ENCODE peak calls at places on chromosome 13, in nine cellular contexts. One of them, this sample, is unnamed.

GRCh38 chr13:27182844-27183497 is 11.4 kb upstream of the USP12 start:
- DNase-seq in psoas muscle: peak; percentile 69
- DNase-seq in suprapubic skin: no peak
- DNase-seq in PC-3: peak; percentile 94
- DNase-seq in cardiac muscle cell: peak; percentile 35
- DNase-seq in neural progenitor cell: no peak
- DNase-seq in breast epithelium: peak; percentile 57
- DNase-seq in CD8-positive, alpha-beta T cell: no peak
- DNase-seq in fibroblast of lung: peak; percentile 94
- DNase-seq in this sample: no peak

GRCh38 chr13:22700488-22700887 is 480.3 kb upstream of the SGCG start:
- DNase-seq in neural progenitor cell: no peak
- DNase-seq in breast epithelium: no peak
- DNase-seq in CD8-positive, alpha-beta T cell: no peak
- DNase-seq in cardiac muscle cell: no peak
- DNase-seq in suprapubic skin: no peak
- DNase-seq in fibroblast of lung: no peak
- DNase-seq in psoas muscle: no peak
- DNase-seq in PC-3: no peak
- DNase-seq in this sample: no peak

GRCh38 chr13:28636677-28637317 is 22.1 kb upstream of the POMP start:
- DNase-seq in fibroblast of lung: peak; percentile 69
- DNase-seq in neural progenitor cell: peak; percentile 77
- DNase-seq in CD8-positive, alpha-beta T cell: no peak
- DNase-seq in breast epithelium: no peak
- DNase-seq in PC-3: peak; percentile 75
- DNase-seq in suprapubic skin: no peak
- DNase-seq in cardiac muscle cell: peak; percentile 75
- DNase-seq in psoas muscle: no peak
- DNase-seq in this sample: peak; percentile 68

GRCh38 chr13:113837554-113838355 is 26.1 kb downstream of the GAS6 start:
- DNase-seq in psoas muscle: peak; percentile 96
- DNase-seq in CD8-positive, alpha-beta T cell: no peak
- DNase-seq in PC-3: peak; percentile 84
- DNase-seq in breast epithelium: peak; percentile 89
- DNase-seq in fibroblast of lung: peak; percentile 99
- DNase-seq in cardiac muscle cell: peak; percentile 52
- DNase-seq in suprapubic skin: peak; percentile 95
- DNase-seq in neural progenitor cell: no peak
- DNase-seq in this sample: peak; percentile 97

GRCh38 chr13:34941835-34942731 is at the start of gene NBEA:
- DNase-seq in PC-3: peak; percentile 74
- DNase-seq in breast epithelium: peak; percentile 67
- DNase-seq in neural progenitor cell: peak; percentile 94
- DNase-seq in psoas muscle: peak; percentile 69
- DNase-seq in suprapubic skin: peak; percentile 83
- DNase-seq in CD8-positive, alpha-beta T cell: peak; percentile 48
- DNase-seq in fibroblast of lung: peak; percentile 63
- DNase-seq in cardiac muscle cell: peak; percentile 87
- DNase-seq in this sample: no peak

GRCh38 chr13:40155176-40155575 is 499.7 kb downstream of the COG6 start:
- DNase-seq in neural progenitor cell: peak; percentile 68
- DNase-seq in PC-3: no peak
- DNase-seq in breast epithelium: no peak
- DNase-seq in fibroblast of lung: no peak
- DNase-seq in psoas muscle: no peak
- DNase-seq in CD8-positive, alpha-beta T cell: no peak
- DNase-seq in cardiac muscle cell: no peak
- DNase-seq in suprapubic skin: no peak
- DNase-seq in this sample: no peak

GRCh38 chr13:109608032-109608431 is 178.4 kb downstream of the IRS2 start:
- DNase-seq in CD8-positive, alpha-beta T cell: no peak
- DNase-seq in PC-3: no peak
- DNase-seq in psoas muscle: no peak
- DNase-seq in suprapubic skin: no peak
- DNase-seq in fibroblast of lung: no peak
- DNase-seq in neural progenitor cell: no peak
- DNase-seq in breast epithelium: no peak
- DNase-seq in cardiac muscle cell: no peak
- DNase-seq in this sample: no peak

GRCh38 chr13:32206097-32206740 is 108.9 kb downstream of the ZAR1L start:
- DNase-seq in neural progenitor cell: no peak
- DNase-seq in cardiac muscle cell: no peak
- DNase-seq in psoas muscle: no peak
- DNase-seq in PC-3: peak; percentile 14
- DNase-seq in breast epithelium: no peak
- DNase-seq in suprapubic skin: no peak
- DNase-seq in fibroblast of lung: no peak
- DNase-seq in CD8-positive, alpha-beta T cell: no peak
- DNase-seq in this sample: no peak

GRCh38 chr13:62014299-62014698 is 598.6 kb upstream of the PCDH20 start:
- DNase-seq in cardiac muscle cell: peak; percentile 39
- DNase-seq in breast epithelium: no peak
- DNase-seq in CD8-positive, alpha-beta T cell: no peak
- DNase-seq in PC-3: peak; percentile 54
- DNase-seq in fibroblast of lung: peak; percentile 2
- DNase-seq in neural progenitor cell: no peak
- DNase-seq in psoas muscle: no peak
- DNase-seq in suprapubic skin: no peak
- DNase-seq in this sample: no peak

GRCh38 chr13:104975272-104975671 is 1560.2 kb downstream of the EFNB2 start:
- DNase-seq in PC-3: no peak
- DNase-seq in CD8-positive, alpha-beta T cell: no peak
- DNase-seq in fibroblast of lung: no peak
- DNase-seq in neural progenitor cell: no peak
- DNase-seq in breast epithelium: no peak
- DNase-seq in psoas muscle: no peak
- DNase-seq in cardiac muscle cell: no peak
- DNase-seq in suprapubic skin: no peak
- DNase-seq in this sample: no peak

GRCh38 chr13:105918842-105919741 is 616.4 kb downstream of the EFNB2 start:
- DNase-seq in CD8-positive, alpha-beta T cell: no peak
- DNase-seq in neural progenitor cell: no peak
- DNase-seq in psoas muscle: no peak
- DNase-seq in fibroblast of lung: peak; percentile 83
- DNase-seq in cardiac muscle cell: no peak
- DNase-seq in breast epithelium: no peak
- DNase-seq in suprapubic skin: no peak
- DNase-seq in PC-3: peak; percentile 90
- DNase-seq in this sample: peak; percentile 77

GRCh38 chr13:94154362-94154761 is 325.1 kb downstream of the DCT start:
- DNase-seq in PC-3: peak; percentile 30
- DNase-seq in breast epithelium: no peak
- DNase-seq in cardiac muscle cell: no peak
- DNase-seq in suprapubic skin: no peak
- DNase-seq in fibroblast of lung: peak; percentile 73
- DNase-seq in psoas muscle: peak; percentile 20
- DNase-seq in neural progenitor cell: no peak
- DNase-seq in CD8-positive, alpha-beta T cell: no peak
- DNase-seq in this sample: peak; percentile 10

GRCh38 chr13:113935081-113935511 is 38.8 kb downstream of the C13orf46 start:
- DNase-seq in PC-3: no peak
- DNase-seq in fibroblast of lung: no peak
- DNase-seq in suprapubic skin: peak; percentile 50
- DNase-seq in neural progenitor cell: peak; percentile 43
- DNase-seq in cardiac muscle cell: no peak
- DNase-seq in psoas muscle: no peak
- DNase-seq in breast epithelium: no peak
- DNase-seq in CD8-positive, alpha-beta T cell: no peak
- DNase-seq in this sample: no peak

GRCh38 chr13:30017880-30018279 is 167.5 kb upstream of the UBL3 start:
- DNase-seq in suprapubic skin: no peak
- DNase-seq in cardiac muscle cell: peak; percentile 49
- DNase-seq in CD8-positive, alpha-beta T cell: no peak
- DNase-seq in breast epithelium: no peak
- DNase-seq in PC-3: no peak
- DNase-seq in fibroblast of lung: no peak
- DNase-seq in psoas muscle: no peak
- DNase-seq in neural progenitor cell: peak; percentile 65
- DNase-seq in this sample: no peak

GRCh38 chr13:48532473-48533206 is at the start of gene RCBTB2:
- DNase-seq in psoas muscle: peak; percentile 99
- DNase-seq in CD8-positive, alpha-beta T cell: peak; percentile 95
- DNase-seq in neural progenitor cell: peak; percentile 99
- DNase-seq in breast epithelium: peak; percentile 95
- DNase-seq in cardiac muscle cell: peak; percentile 98
- DNase-seq in fibroblast of lung: peak; percentile 94
- DNase-seq in suprapubic skin: peak; percentile 99
- DNase-seq in PC-3: peak; percentile 95
- DNase-seq in this sample: peak; percentile 81
- TF ChIP-seq CTCF in psoas muscle: no peak
- TF ChIP-seq CTCF in CD8-positive, alpha-beta T cell: no peak
- TF ChIP-seq CTCF in neural progenitor cell: no peak
- TF ChIP-seq CTCF in breast epithelium: no peak
- TF ChIP-seq CTCF in cardiac muscle cell: no peak
- TF ChIP-seq CTCF in fibroblast of lung: no peak
- TF ChIP-seq CTCF in suprapubic skin: no peak
- TF ChIP-seq CTCF in PC-3: no peak
- TF ChIP-seq CTCF in this sample: peak; percentile 23

DNA sequence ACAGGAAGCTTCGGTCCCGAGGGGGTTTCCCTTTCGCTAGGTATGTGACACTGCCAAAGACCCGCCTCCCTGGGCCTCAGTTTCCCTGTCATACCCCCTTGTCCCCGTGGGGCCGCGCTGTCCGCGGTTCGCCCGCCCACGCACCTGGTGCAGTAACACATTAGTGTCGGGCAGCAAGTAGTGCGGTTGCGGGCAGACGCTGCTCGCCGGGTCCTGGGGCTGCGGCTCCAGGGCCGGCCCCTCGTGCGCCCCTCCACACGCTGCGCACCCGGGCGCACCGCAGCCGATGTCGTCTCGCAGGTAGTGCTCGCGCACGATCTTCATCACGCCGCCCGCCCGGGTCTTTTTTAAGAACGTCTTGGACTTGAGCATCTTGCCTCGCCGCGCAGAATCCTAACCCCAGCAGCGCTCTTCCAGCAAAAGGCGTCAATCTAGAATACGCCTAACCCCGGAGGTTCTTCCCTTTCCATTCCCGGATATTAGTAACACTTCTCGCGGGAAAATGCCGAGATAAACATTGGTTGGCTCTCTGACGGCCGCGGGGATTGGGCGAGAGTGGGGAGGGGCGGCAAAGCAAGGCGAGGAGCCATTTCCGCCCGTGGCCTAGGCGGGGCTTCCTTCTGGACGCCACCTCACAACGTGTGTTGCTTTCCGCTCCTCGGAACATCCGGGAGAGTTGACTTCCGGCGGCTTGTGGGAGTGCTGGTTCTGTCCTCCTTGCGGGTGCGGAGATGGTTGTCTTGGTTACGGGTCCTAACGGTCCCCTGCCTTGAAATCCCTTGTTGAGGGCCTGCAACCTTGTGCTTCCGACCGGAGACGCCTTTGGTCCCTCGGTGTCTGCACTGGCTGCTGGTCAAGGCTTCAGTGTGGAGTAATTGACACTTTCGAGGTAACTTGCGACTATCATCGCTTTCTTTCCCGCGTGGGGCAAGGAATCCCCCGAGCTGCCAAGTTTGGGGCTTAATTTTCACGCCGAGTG is at the start of the genes DIS3 and PIBF1:
- DNase-seq in PC-3: peak; percentile 95
- DNase-seq in suprapubic skin: peak; percentile 98
- DNase-seq in cardiac muscle cell: peak; percentile 99
- DNase-seq in psoas muscle: peak; percentile 98
- DNase-seq in CD8-positive, alpha-beta T cell: peak; percentile 90
- DNase-seq in fibroblast of lung: peak; percentile 98
- DNase-seq in breast epithelium: peak; percentile 95
- DNase-seq in neural progenitor cell: peak; percentile 98
- DNase-seq in this sample: peak; percentile 96
- H3K4me1 ChIP-seq in PC-3: peaks cover 8% of the 10 kb centered on the region
- H3K4me1 ChIP-seq in suprapubic skin: peaks cover 39% of the 10 kb centered on the region
- H3K4me1 ChIP-seq in cardiac muscle cell: peaks cover 14% of the 10 kb centered on the region
- H3K4me1 ChIP-seq in psoas muscle: peaks cover 25% of the 10 kb centered on the region
- H3K4me1 ChIP-seq in CD8-positive, alpha-beta T cell: peaks cover 48% of the 10 kb centered on the region
- H3K4me1 ChIP-seq in fibroblast of lung: peaks cover 6% of the 10 kb centered on the region
- H3K4me1 ChIP-seq in breast epithelium: peaks cover 4% of the 10 kb centered on the region
- H3K4me1 ChIP-seq in neural progenitor cell: peaks cover 12% of the 10 kb centered on the region
- H3K4me1 ChIP-seq in this sample: no peaks in the 10 kb centered on the region

GRCh38 chr13:64083811-64084210 is 2668.2 kb upstream of the PCDH20 start:
- DNase-seq in suprapubic skin: no peak
- DNase-seq in PC-3: no peak
- DNase-seq in neural progenitor cell: no peak
- DNase-seq in psoas muscle: no peak
- DNase-seq in breast epithelium: no peak
- DNase-seq in CD8-positive, alpha-beta T cell: no peak
- DNase-seq in cardiac muscle cell: no peak
- DNase-seq in fibroblast of lung: no peak
- DNase-seq in this sample: no peak

GRCh38 chr13:64088491-64088890 is 2672.8 kb upstream of the PCDH20 start:
- DNase-seq in breast epithelium: no peak
- DNase-seq in cardiac muscle cell: no peak
- DNase-seq in neural progenitor cell: no peak
- DNase-seq in fibroblast of lung: no peak
- DNase-seq in CD8-positive, alpha-beta T cell: no peak
- DNase-seq in suprapubic skin: no peak
- DNase-seq in PC-3: no peak
- DNase-seq in psoas muscle: no peak
- DNase-seq in this sample: no peak

GRCh38 chr13:64087624-64088023 is 2672.0 kb upstream of the PCDH20 start:
- DNase-seq in psoas muscle: no peak
- DNase-seq in fibroblast of lung: no peak
- DNase-seq in PC-3: no peak
- DNase-seq in CD8-positive, alpha-beta T cell: no peak
- DNase-seq in breast epithelium: no peak
- DNase-seq in suprapubic skin: no peak
- DNase-seq in cardiac muscle cell: no peak
- DNase-seq in neural progenitor cell: no peak
- DNase-seq in this sample: no peak

GRCh38 chr13:64078480-64078936 is 2662.9 kb upstream of the PCDH20 start:
- DNase-seq in suprapubic skin: no peak
- DNase-seq in CD8-positive, alpha-beta T cell: no peak
- DNase-seq in PC-3: no peak
- DNase-seq in breast epithelium: no peak
- DNase-seq in cardiac muscle cell: no peak
- DNase-seq in neural progenitor cell: no peak
- DNase-seq in fibroblast of lung: no peak
- DNase-seq in psoas muscle: no peak
- DNase-seq in this sample: no peak

DNA sequence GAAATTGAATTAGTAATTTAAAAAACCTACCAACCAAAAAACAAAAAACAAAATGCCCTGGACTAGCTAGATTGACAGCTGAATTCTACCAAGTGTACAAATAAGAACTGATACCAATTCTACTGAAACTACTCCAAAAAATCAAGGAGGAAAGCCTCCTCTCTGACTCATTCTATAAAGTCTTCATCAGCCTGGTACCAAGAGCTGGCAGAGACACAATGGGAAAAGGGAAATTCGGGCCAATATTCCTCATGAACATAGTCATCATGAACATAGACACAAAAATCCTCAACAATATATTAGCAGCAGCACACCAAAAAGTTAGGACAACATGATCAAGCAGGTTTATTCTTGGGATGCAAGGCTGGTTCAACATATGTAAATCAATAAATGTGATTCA is 2667.7 kb upstream of the PCDH20 start:
- DNase-seq in breast epithelium: no peak
- DNase-seq in suprapubic skin: no peak
- DNase-seq in CD8-positive, alpha-beta T cell: no peak
- DNase-seq in cardiac muscle cell: no peak
- DNase-seq in fibroblast of lung: no peak
- DNase-seq in psoas muscle: no peak
- DNase-seq in PC-3: peak; percentile 49
- DNase-seq in neural progenitor cell: no peak
- DNase-seq in this sample: no peak
- H3K27ac ChIP-seq in breast epithelium: no peak overlapping the region
- H3K27ac ChIP-seq in suprapubic skin: no peak overlapping the region
- H3K27ac ChIP-seq in CD8-positive, alpha-beta T cell: no peak overlapping the region
- H3K27ac ChIP-seq in cardiac muscle cell: no peak overlapping the region
- H3K27ac ChIP-seq in fibroblast of lung: no peak overlapping the region
- H3K27ac ChIP-seq in psoas muscle: no peak overlapping the region
- H3K27ac ChIP-seq in PC-3: no peak overlapping the region
- H3K27ac ChIP-seq in neural progenitor cell: no peak overlapping the region
- H3K27ac ChIP-seq in this sample: no peak overlapping the region

GRCh38 chr13:57557979-57558529 is 73.5 kb upstream of the PCDH17 start:
- DNase-seq in CD8-positive, alpha-beta T cell: no peak
- DNase-seq in suprapubic skin: no peak
- DNase-seq in breast epithelium: no peak
- DNase-seq in fibroblast of lung: peak; percentile 1
- DNase-seq in PC-3: peak; percentile 6
- DNase-seq in neural progenitor cell: peak; percentile 67
- DNase-seq in cardiac muscle cell: peak; percentile 33
- DNase-seq in psoas muscle: no peak
- DNase-seq in this sample: no peak
- TF ChIP-seq CTCF in CD8-positive, alpha-beta T cell: no peak
- TF ChIP-seq CTCF in suprapubic skin: no peak
- TF ChIP-seq CTCF in breast epithelium: no peak
- TF ChIP-seq CTCF in fibroblast of lung: no peak
- TF ChIP-seq CTCF in PC-3: peak; percentile 32
- TF ChIP-seq CTCF in neural progenitor cell: peak; percentile 64
- TF ChIP-seq CTCF in cardiac muscle cell: no peak
- TF ChIP-seq CTCF in psoas muscle: no peak
- TF ChIP-seq CTCF in this sample: no peak